ENCODE peak calls at places on chromosomes 16 and 17, in ten cellular contexts. H, M, Z, I, O, W, C, B, Q and R are unnamed samples.

GRCh38 chr17:65154770-65155589 is 17.8 kb downstream of the RGS9 start:
- DNase-seq in M (peak), Q (peak), H (no peak), Z (no peak), I (peak), O (peak), C (peak), B (no peak), W (no peak), R (no peak)

GRCh38 chr17:79843917-79844815 is 4.9 kb upstream of the CBX4 start:
- DNase-seq in M (peak), Q (peak), O (peak), B (no peak), W (peak), I (peak), H (no peak), Z (peak), C (peak), R (no peak)

GRCh38 chr16:78628526-78628925 is 529.1 kb downstream of the WWOX start:
- DNase-seq in B (no peak), Z (no peak), W (no peak), O (no peak), Q (no peak), C (no peak), M (no peak), I (no peak), H (no peak), R (no peak)

GRCh38 chr16:79509221-79509631 is 91.3 kb downstream of the MAF start:
- DNase-seq in O (no peak), I (no peak), B (no peak), Q (no peak), M (no peak), C (no peak), W (no peak), H (no peak), Z (no peak), R (no peak)

GRCh38 chr16:1105888-1106620 is 10.0 kb upstream of the C1QTNF8 start:
- DNase-seq in Z (peak), H (no peak), C (peak), O (peak), W (peak), I (peak), M (peak), Q (peak), B (peak), R (no peak)

GRCh38 chr16:2170080-2170479 is 14.5 kb downstream of the TRAF7 start:
- DNase-seq in Q (no peak), B (no peak), M (no peak), C (no peak), W (no peak), I (no peak), Z (no peak), O (no peak), H (no peak), R (no peak)

GRCh38 chr17:5619088-5619740 is 34.9 kb upstream of the NLRP1 start:
- DNase-seq in M (no peak), H (no peak), B (no peak), W (no peak), Z (no peak), C (no peak), O (no peak), I (no peak), Q (no peak), R (no peak)

GRCh38 chr16:72198641-72199250 is 26.8 kb upstream of the PMFBP1 start:
- DNase-seq in M (no peak), Q (no peak), Z (no peak), I (no peak), C (no peak), H (no peak), O (no peak), W (no peak), B (no peak), R (no peak)